ENCODE peak calls at places on chromosome 14, in four cellular contexts. J is endodermal cell; N is CD4-positive, CD25-positive, alpha-beta regulatory T cell; O is activated CD4-positive, CD25-positive, alpha-beta regulatory T cell. Z is an unnamed sample.

GRCh38 chr14:100533647-100534485 is 53.4 kb downstream of the BEGAIN start:
- DNase-seq in J (no peak), N (no peak), O (no peak), Z (no peak)

GRCh38 chr14:58637040-58637390 is 747 bp upstream of the DACT1 start:
- DNase-seq in J (no peak), N (peak; percentile 46), O (no peak), Z (no peak)

GRCh38 chr14:55103005-55103640 is 25.9 kb upstream of the LGALS3 start:
- DNase-seq in J (peak; percentile 93), N (peak; percentile 95), O (peak; percentile 44), Z (peak; percentile 27)

GRCh38 chr14:76917759-76918175 is 91.6 kb downstream of the LRRC74A start:
- DNase-seq in J (peak; percentile 65), N (no peak), O (no peak), Z (no peak)

GRCh38 chr14:20455355-20456300 is 602 bp downstream of the APEX1 start:
- DNase-seq in J (no peak), N (no peak), O (peak; percentile 41), Z (peak; percentile 56)

GRCh38 chr14:25607095-25607657 is 557.2 kb upstream of the STXBP6 start:
- DNase-seq in J (no peak), N (no peak), O (no peak), Z (no peak)

GRCh38 chr14:68972507-68973272 is 6.4 kb downstream of the ACTN1 start:
- DNase-seq in J (peak; percentile 50), N (no peak), O (no peak), Z (no peak)

GRCh38 chr14:98864211-98864610 is 407.8 kb downstream of the BCL11B start:
- DNase-seq in J (no peak), N (no peak), O (no peak), Z (no peak)

GRCh38 chr14:55889124-55889523 is 229.1 kb upstream of the PELI2 start:
- DNase-seq in J (no peak), N (no peak), O (no peak), Z (no peak)

GRCh38 chr14:64705406-64706118 is 1.3 kb downstream of the PLEKHG3 start:
- DNase-seq in J (peak; percentile 61), N (no peak), O (no peak), Z (no peak)

GRCh38 chr14:29930283-29930682 is 2.6 kb upstream of the PRKD1 start:
- DNase-seq in J (no peak), N (no peak), O (no peak), Z (no peak)

GRCh38 chr14:26596722-26597030 is 1.2 kb downstream of the NOVA1 start:
- DNase-seq in J (peak; percentile 57), N (no peak), O (no peak), Z (no peak)

GRCh38 chr14:96136361-96136760 is 68.3 kb upstream of the BDKRB2 start:
- DNase-seq in J (no peak), N (no peak), O (no peak), Z (no peak)

GRCh38 chr14:40784860-40785259 is 821.8 kb upstream of the LRFN5 start:
- DNase-seq in J (no peak), N (no peak), O (no peak), Z (no peak)

GRCh38 chr14:66046035-66046434 is 440.1 kb upstream of the CCDC196 start:
- DNase-seq in J (no peak), N (no peak), O (no peak), Z (no peak)

GRCh38 chr14:56754966-56755365 is 55.3 kb downstream of the OTX2 start:
- DNase-seq in J (no peak), N (no peak), O (no peak), Z (no peak)

GRCh38 chr14:76090611-76091010 is 61.1 kb upstream of the GPATCH2L start:
- DNase-seq in J (peak; percentile 41), N (no peak), O (no peak), Z (no peak)

GRCh38 chr14:36856095-36856878 is 194.6 kb downstream of the PAX9 start:
- DNase-seq in J (no peak), N (no peak), O (no peak), Z (no peak)

GRCh38 chr14:62692490-62693106 is 352.7 kb downstream of the KCNH5 start:
- DNase-seq in J (no peak), N (no peak), O (no peak), Z (no peak)

GRCh38 chr14:48323655-48324054 is 648.2 kb upstream of the MDGA2 start:
- DNase-seq in J (no peak), N (no peak), O (no peak), Z (no peak)

GRCh38 chr14:22231022-22231421 is 358.0 kb downstream of the DAD1 start:
- DNase-seq in J (no peak), N (peak; percentile 31), O (no peak), Z (no peak)

GRCh38 chr14:104651876-104652260 is 37.5 kb upstream of the INF2 start:
- DNase-seq in J (peak; percentile 54), N (no peak), O (no peak), Z (no peak)